ENCODE peak calls at places on chromosomes 7 and 10, in nine cellular contexts. N is prostate gland; Z is upper lobe of right lung; C is naive thymus-derived CD4-positive, alpha-beta T cell; V is CD4-positive, CD25-positive, alpha-beta regulatory T cell; E is stomach; O is Panc1; Q is pancreas; A is IMR-90. H is an unnamed sample. For H3K4me1, the result is how much of the 10 kb centered on the place peaks cover.

GRCh38 chr10:51689536-51689935 is 9.9 kb downstream of the CSTF2T start:
- DNase-seq in V (no peak), A (no peak), O (no peak), C (no peak), Z (no peak), N (no peak), E (no peak), Q (no peak), H (no peak)

GRCh38 chr10:130111848-130112180 is 1.2 kb upstream of the C10orf143 start:
- DNase-seq in Z (no peak), V (peak), Q (no peak), E (no peak), N (no peak), C (no peak), A (no peak), O (no peak), H (no peak)

GRCh38 chr10:86231796-86232560 is 134.6 kb downstream of the GRID1 start:
- DNase-seq in O (no peak), E (no peak), C (no peak), A (no peak), Q (no peak), V (no peak), Z (no peak), N (no peak), H (no peak)

GRCh38 chr7:27115161-27116018 is 12.9 kb upstream of the HOXA2 start:
- DNase-seq in A (peak), N (peak), Z (no peak), V (no peak), O (no peak), E (no peak), Q (no peak), C (no peak), H (no peak)

GRCh38 chr7:91852263-91852741 is 28.2 kb downstream of the MTERF1 start:
- DNase-seq in O (no peak), Z (no peak), A (peak), E (no peak), Q (no peak), N (no peak), C (no peak), V (peak), H (no peak)

GRCh38 chr10:97596101-97597055 is 6.9 kb downstream of the C10orf62 start:
- DNase-seq in E (no peak), O (no peak), C (no peak), Q (no peak), Z (no peak), N (peak), A (peak), V (no peak), H (no peak)

GRCh38 chr7:24432677-24433076 is 140.6 kb upstream of the PALS2 start:
- DNase-seq in A (no peak), C (no peak), N (no peak), O (no peak), Q (no peak), V (no peak), Z (no peak), E (no peak), H (no peak)

GRCh38 chr7:5773661-5774086 is 7.8 kb downstream of the RNF216 start:
- DNase-seq in A (peak), Q (no peak), E (no peak), V (peak), N (no peak), O (peak), C (no peak), Z (no peak), H (no peak)

GRCh38 chr10:108787932-108788331 is 1135.4 kb downstream of the XPNPEP1 start:
- DNase-seq in Z (no peak), V (no peak), O (no peak), E (no peak), C (no peak), A (peak), Q (no peak), N (no peak), H (no peak)

GRCh38 chr10:104581884-104582603 is 59.0 kb upstream of the SORCS3 start:
- DNase-seq in V (no peak), C (no peak), O (no peak), E (no peak), A (peak), Q (no peak), N (no peak), Z (no peak), H (no peak)

GRCh38 chr10:32207544-32207943 is 139.4 kb downstream of the EPC1 start:
- DNase-seq in A (peak), E (peak), V (peak), Z (peak), O (no peak), Q (peak), C (peak), N (peak), H (peak)

GRCh38 chr10:89916481-89916880 is 215.1 kb downstream of the KIF20B start:
- DNase-seq in Q (no peak), Z (no peak), V (no peak), A (no peak), C (no peak), E (no peak), O (no peak), N (no peak), H (no peak)

GRCh38 chr10:7260412-7260900 is 150.4 kb downstream of the SFMBT2 start:
- DNase-seq in O (no peak), A (peak), Z (no peak), Q (peak), C (peak), N (peak), V (peak), E (no peak), H (peak)

GRCh38 chr7:786472-787255 is 45.6 kb upstream of the SUN1 start:
- DNase-seq in E (peak), O (peak), V (peak), Z (peak), A (peak), N (peak), C (peak), Q (peak), H (peak)

DNA sequence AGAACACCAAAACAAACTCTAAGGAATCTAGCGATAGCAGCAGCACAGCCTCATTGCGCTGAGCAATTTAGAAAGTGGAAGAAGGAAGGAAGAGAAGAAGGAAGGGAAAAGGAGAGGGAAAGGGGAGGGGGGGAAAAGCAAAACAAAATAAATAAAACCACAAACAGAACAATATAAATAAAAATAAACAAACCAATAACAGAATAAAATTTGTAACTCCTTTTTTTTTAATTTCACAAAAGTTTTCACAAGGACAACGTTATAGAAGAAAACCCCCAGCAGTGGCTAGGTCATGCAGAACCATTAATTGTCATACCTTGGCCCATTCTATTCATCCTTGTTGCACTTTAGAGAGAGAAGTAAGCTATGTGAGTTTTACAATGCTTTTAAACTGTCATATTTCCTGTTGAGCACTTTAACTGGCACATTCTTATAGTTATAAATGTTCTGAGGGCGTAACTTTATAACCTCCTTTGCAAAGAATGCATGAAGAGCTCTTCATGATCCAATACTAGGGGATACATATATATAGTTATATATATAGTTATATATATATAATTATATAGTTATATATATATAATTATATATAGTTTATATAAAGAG is 752.8 kb downstream of the KCNMA1 start:
- DNase-seq in N (no peak), A (no peak), V (no peak), Z (no peak), C (no peak), Q (no peak), E (no peak), O (no peak), H (no peak)
- H3K4me1 ChIP-seq in N (under half), A (under half), V (under half), Z (under half), C (under half), Q (under half), E (under half), O (under half), H (under half)

DNA sequence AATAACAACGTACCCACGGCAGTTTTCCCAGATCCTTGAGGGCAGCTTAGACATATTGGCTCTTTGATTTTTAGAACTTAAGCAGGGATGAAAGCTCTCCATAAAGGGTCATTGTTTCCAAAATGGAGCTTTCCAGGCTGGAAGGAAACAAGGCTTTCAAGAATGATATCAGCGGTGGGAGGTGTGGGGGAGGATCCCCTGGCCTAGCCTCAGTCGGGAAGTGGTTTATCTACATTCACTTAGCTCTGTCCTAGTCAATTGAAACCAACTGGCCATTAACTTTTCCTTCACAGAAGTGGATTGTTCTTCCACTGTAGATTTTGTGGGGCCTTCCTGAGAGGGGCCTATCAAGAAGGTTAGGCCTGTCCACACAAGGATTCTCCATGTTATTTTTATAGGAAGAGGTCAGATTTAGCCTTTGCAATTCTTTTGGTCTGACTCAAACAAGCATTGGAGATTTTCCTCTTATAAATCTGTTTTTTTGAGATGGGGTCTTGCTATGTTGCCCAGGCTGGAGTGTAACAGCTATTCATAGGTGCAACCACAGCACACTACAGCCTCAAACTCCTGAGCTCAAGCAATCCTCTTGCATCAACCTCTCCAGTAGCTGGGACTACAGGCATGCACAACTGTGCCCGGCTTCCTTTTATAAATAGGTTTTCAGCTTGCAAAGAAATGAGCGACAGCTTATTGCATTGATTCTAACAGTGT is 343.5 kb downstream of the LRMDA start:
- DNase-seq in O (no peak), E (no peak), N (no peak), C (no peak), A (no peak), Q (no peak), V (no peak), Z (no peak), H (no peak)
- H3K27ac ChIP-seq in O (no peak), E (peak), N (no peak), C (no peak), A (no peak), Q (no peak), V (no peak), Z (no peak), H (no peak)

DNA sequence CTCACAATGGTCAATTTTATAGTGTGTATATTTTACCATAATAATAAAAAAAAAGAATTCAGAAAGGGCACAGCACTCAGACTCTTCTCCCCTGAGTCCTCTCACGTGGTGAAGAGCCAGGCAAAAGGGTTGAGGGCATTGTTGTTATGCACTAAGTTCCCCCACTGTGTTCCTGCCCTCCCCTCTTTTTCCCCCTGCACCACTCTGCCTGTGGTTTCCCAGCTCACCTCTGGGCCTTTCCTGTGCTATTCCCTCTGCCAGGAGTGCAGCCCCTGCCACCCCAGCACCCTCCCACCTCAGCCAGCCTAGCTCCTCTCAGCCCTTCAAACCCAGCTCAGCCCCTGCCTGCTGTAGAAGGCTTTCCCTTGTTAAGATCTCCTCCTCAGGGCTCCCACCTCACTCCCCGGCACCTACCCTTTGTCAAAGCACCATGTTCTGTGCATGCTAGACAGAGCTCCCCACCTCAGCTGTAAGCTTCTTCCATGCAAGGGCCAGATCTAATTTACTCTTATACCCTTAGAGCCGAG is 108.5 kb downstream of the KCNMA1 start:
- DNase-seq in Z (no peak), Q (no peak), A (no peak), E (no peak), C (no peak), O (no peak), V (no peak), N (no peak), H (no peak)
- H3K4me1 ChIP-seq in Z (under half), Q (under half), A (under half), E (under half), C (under half), O (half or more), V (under half), N (under half), H (under half)

GRCh38 chr10:33249137-33249536 is 85.3 kb downstream of the NRP1 start:
- DNase-seq in N (no peak), Z (no peak), O (no peak), V (no peak), E (no peak), A (no peak), C (no peak), Q (no peak), H (no peak)
- H3K27ac ChIP-seq in N (no peak), Z (peak), O (peak), V (no peak), E (peak), A (no peak), C (no peak), Q (no peak), H (no peak)

GRCh38 chr10:59724098-59724938 is 14.7 kb upstream of the SLC16A9 start:
- DNase-seq in Q (no peak), C (no peak), N (no peak), O (no peak), V (no peak), E (no peak), A (no peak), Z (no peak), H (no peak)
- H3K4me1 ChIP-seq in Q (under half), C (under half), N (under half), O (under half), V (under half), E (under half), A (under half), Z (under half), H (under half)

DNA sequence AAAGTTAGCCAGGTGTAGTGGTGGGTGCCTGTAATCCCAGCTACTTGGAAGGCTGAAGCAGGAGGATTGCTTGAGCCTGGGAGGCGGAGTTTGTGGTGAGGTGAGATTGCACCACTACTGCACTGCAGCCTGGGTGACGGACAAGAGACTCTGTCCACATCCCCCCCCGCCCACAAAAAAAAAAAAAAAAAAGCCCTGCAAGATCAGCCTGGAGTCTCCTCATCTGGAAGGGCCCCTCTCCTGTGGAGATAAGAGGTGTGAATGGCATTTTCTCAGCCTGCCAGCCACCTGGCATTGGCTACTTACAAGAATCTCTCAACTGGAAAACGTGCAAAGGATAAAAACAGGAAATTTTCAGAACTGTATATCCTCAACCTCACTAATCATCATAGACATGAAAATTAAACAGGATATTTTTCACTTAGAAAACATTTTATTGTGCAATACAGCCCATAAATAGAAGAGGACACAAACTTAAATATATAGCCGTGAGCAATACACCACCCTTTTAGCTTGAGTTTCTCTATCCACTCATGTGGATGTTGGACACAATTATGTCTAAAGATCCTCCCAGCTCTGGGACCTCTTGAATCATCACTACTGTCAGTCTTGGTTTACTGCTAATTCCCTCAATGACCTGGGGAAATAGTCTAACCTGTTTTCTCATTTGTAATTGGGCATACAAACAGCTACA is 11.3 kb upstream of the TSPAN15 start:
- DNase-seq in V (no peak), E (peak), A (no peak), C (no peak), Z (peak), N (peak), Q (no peak), O (no peak), H (no peak)
- H3K27ac ChIP-seq in V (no peak), E (peak), A (no peak), C (no peak), Z (peak), N (no peak), Q (peak), O (peak), H (no peak)

GRCh38 chr10:79418274-79418673 is 27.1 kb downstream of the ZCCHC24 start:
- DNase-seq in V (no peak), O (no peak), Z (no peak), N (no peak), A (no peak), E (no peak), Q (no peak), C (no peak), H (no peak)

GRCh38 chr10:79417731-79418130 is 27.7 kb downstream of the ZCCHC24 start:
- DNase-seq in N (no peak), Z (no peak), C (no peak), V (no peak), A (no peak), E (no peak), O (no peak), Q (no peak), H (no peak)

GRCh38 chr10:79420974-79421688 is 24.3 kb downstream of the ZCCHC24 start:
- DNase-seq in V (no peak), A (no peak), Q (no peak), O (no peak), E (no peak), C (no peak), Z (no peak), N (no peak), H (peak)

GRCh38 chr10:79417266-79417665 is 28.2 kb downstream of the ZCCHC24 start:
- DNase-seq in V (no peak), A (no peak), C (no peak), N (no peak), O (no peak), Z (no peak), E (no peak), Q (no peak), H (no peak)

GRCh38 chr10:79418886-79419595 is 26.4 kb downstream of the ZCCHC24 start:
- DNase-seq in C (no peak), V (no peak), O (no peak), A (no peak), N (no peak), Z (no peak), E (no peak), Q (no peak), H (no peak)
- H3K4me1 ChIP-seq in C (under half), V (under half), O (under half), A (under half), N (under half), Z (half or more), E (half or more), Q (under half), H (under half)

GRCh38 chr7:80772347-80773101 is 134.1 kb downstream of the CD36 start:
- DNase-seq in A (no peak), E (no peak), C (no peak), Q (no peak), O (no peak), N (no peak), V (no peak), Z (no peak), H (no peak)

GRCh38 chr7:80773787-80774508 is 135.5 kb downstream of the CD36 start:
- DNase-seq in C (no peak), E (no peak), N (no peak), Q (no peak), V (no peak), Z (no peak), O (no peak), A (no peak), H (no peak)

GRCh38 chr7:80770675-80771081 is 132.2 kb downstream of the CD36 start:
- DNase-seq in Z (no peak), N (no peak), Q (no peak), O (no peak), E (no peak), C (no peak), V (no peak), A (no peak), H (no peak)

GRCh38 chr7:80770061-80770460 is 131.6 kb downstream of the CD36 start:
- DNase-seq in Z (no peak), A (no peak), N (no peak), E (no peak), O (no peak), V (no peak), C (no peak), Q (no peak), H (no peak)

DNA sequence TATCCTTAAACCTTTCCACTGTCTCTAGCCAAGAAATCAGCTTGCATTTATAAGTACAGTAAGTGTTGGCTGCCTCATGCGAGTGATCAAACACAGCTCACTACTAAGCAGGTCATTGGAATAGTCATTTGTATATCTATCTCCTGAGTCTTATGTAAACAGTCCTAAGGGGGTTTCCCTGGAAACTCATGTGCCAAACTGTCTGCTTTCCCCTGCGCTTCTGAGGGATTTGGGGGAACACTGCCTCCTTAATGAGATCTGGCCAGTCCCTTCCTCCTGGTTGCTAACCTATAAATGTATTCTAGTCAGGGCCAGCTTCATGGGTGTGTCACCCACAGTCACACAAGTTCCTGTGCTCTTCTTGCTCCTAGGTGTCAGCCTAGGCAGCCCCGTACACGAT is 133.1 kb downstream of the CD36 start:
- DNase-seq in N (no peak), E (no peak), V (no peak), O (no peak), C (no peak), Z (no peak), Q (no peak), A (peak), H (no peak)
- H3K27ac ChIP-seq in N (peak), E (no peak), V (no peak), O (peak), C (no peak), Z (no peak), Q (no peak), A (no peak), H (no peak)